ENCODE peak calls at places on chromosomes 2 and 18, in ten cellular contexts. Y is pancreas; Z is cardiac muscle cell; B is CD8-positive, alpha-beta memory T cell; E is colonic mucosa; K is H9; G is NT2/D1; M is mammary epithelial cell; C is ovary; V is mucosa of descending colon. D is an unnamed sample. For H3K4me1, the result is how much of the 10 kb centered on the place peaks cover.

GRCh38 chr2:36356199-36356989 is 816 bp downstream of the CRIM1 start:
- DNase-seq in Z (peak), G (no peak), B (peak), K (no peak), Y (peak), E (no peak), M (no peak), V (peak), C (peak), D (peak)

GRCh38 chr2:75256485-75256884 is 57.2 kb upstream of the TACR1 start:
- DNase-seq in B (no peak), E (no peak), K (no peak), Y (no peak), V (no peak), G (no peak), Z (no peak), M (no peak), C (no peak), D (no peak)

GRCh38 chr2:163565192-163565591 is 170.6 kb downstream of the FIGN start:
- DNase-seq in M (peak), K (no peak), E (no peak), B (no peak), V (no peak), Y (no peak), C (no peak), Z (no peak), G (no peak), D (no peak)

GRCh38 chr2:25824216-25824615 is 54.1 kb downstream of the ASXL2 start:
- DNase-seq in Y (no peak), M (no peak), C (no peak), K (no peak), G (no peak), E (no peak), V (no peak), B (no peak), Z (no peak), D (no peak)

GRCh38 chr2:154049561-154049960 is 177.8 kb downstream of the GALNT13 start:
- DNase-seq in Z (no peak), B (no peak), E (no peak), M (no peak), G (no peak), K (no peak), C (no peak), V (no peak), Y (no peak), D (no peak)

GRCh38 chr2:144518744-144519596 is 949 bp downstream of the ZEB2 start:
- DNase-seq in V (no peak), Z (no peak), K (no peak), G (no peak), C (no peak), E (no peak), Y (no peak), M (no peak), B (no peak), D (no peak)

GRCh38 chr2:12903272-12903671 is 186.5 kb downstream of the TRIB2 start:
- DNase-seq in Z (no peak), C (no peak), M (no peak), V (no peak), B (no peak), K (no peak), Y (no peak), E (no peak), G (no peak), D (no peak)

GRCh38 chr18:45664824-45665763 is 49.8 kb downstream of the SLC14A2 start:
- DNase-seq in Y (no peak), E (peak), V (no peak), Z (peak), G (peak), M (peak), B (peak), K (peak), C (peak), D (peak)

GRCh38 chr2:74333175-74333574 is 10.0 kb downstream of the SLC4A5 start:
- DNase-seq in Y (no peak), V (no peak), E (peak), M (peak), B (no peak), G (peak), K (peak), Z (peak), C (no peak), D (peak)

GRCh38 chr2:127279781-127280180 is 14.2 kb downstream of the ERCC3 start:
- DNase-seq in Y (no peak), Z (no peak), K (no peak), M (no peak), B (no peak), V (no peak), E (no peak), C (no peak), G (no peak), D (no peak)

GRCh38 chr2:19124135-19124534 is 234.3 kb downstream of the OSR1 start:
- DNase-seq in M (peak), K (no peak), Y (no peak), C (no peak), Z (no peak), E (no peak), B (no peak), V (no peak), G (no peak), D (no peak)

GRCh38 chr2:143900006-143900405 is 619.9 kb downstream of the ZEB2 start:
- DNase-seq in M (no peak), B (no peak), E (no peak), K (no peak), G (no peak), Z (no peak), V (no peak), C (no peak), Y (no peak), D (no peak)

DNA sequence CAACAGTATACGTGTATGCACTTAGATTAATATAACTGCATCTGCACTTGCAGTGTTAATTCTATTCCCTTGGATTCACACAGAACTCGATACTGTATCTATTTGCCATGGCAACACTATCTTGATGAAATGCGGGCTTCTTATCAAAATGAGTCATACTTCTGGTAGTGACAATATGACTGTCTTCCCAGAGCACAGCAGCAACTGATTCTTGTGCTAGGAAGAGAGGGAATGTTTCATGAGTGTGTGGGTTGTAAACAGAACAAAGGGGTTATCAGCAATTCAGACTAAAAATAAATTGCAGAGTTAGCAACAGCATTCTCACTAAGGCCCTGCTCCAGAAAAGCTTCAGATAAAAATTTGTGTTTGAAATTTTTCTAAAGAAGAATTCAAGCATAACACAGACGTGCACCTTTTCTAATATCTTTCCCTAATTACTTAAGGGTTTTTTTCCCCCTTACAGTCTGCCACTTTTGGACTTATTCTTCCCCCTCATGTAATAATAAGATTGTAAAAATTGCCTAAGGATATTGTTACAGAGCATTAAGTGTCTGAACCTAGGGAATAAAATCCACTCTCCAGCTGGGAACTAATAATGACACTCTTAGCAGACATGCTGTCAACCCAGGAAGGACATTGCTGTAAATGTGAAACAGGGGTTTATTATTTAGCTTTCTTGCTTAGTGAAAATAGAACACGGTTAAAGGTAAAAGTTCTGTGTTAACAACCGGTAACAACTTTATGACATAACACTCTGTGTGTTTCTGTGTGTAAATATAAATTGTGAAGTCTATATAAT is 100.0 kb upstream of the SLC38A11 start:
- DNase-seq in C (no peak), Y (no peak), Z (peak), E (no peak), K (no peak), B (no peak), M (no peak), V (no peak), G (no peak), D (no peak)
- H3K4me1 ChIP-seq in C (under half), Y (under half), Z (under half), E (under half), K (under half), B (under half), M (under half), V (under half), G (under half), D (under half)

DNA sequence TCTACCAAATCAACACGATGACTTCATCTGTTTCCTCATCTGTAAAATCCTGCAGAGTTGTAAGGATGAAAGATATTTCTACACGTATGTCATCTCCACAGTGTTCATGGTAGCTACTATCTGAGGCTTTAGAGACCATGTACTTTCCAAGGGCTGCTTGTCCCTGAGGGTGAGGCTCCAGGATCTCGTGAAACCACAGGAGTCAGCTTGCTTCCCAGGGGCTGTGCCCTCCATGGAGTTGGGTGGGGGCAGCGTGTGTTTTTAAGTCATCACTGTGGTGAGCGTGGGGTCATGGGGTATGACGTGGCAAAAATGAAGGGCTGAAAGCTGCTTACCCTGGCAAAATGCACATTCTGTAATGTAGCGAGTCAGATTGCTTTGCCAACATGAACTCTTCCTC is 81.6 kb downstream of the ASAP2 start:
- DNase-seq in Z (no peak), E (no peak), Y (no peak), B (no peak), V (no peak), G (no peak), K (no peak), M (peak), C (no peak), D (no peak)
- H3K4me1 ChIP-seq in Z (under half), E (under half), Y (under half), B (under half), V (under half), G (under half), K (under half), M (half or more), C (under half), D (under half)

GRCh38 chr2:45394842-45395241 is 216.2 kb downstream of the SRBD1 start:
- DNase-seq in G (no peak), V (no peak), K (no peak), Z (peak), M (no peak), B (no peak), Y (no peak), E (no peak), C (no peak), D (peak)
- H3K4me1 ChIP-seq in G (under half), V (under half), K (under half), Z (under half), M (under half), B (under half), Y (under half), E (under half), C (under half), D (under half)

GRCh38 chr2:183033951-183034350 is 4.3 kb downstream of the NCKAP1 start:
- DNase-seq in G (no peak), Z (no peak), M (no peak), Y (no peak), B (no peak), E (no peak), V (no peak), C (no peak), K (no peak), D (no peak)
- H3K4me1 ChIP-seq in G (under half), Z (under half), M (under half), Y (half or more), B (under half), E (under half), V (under half), C (under half), K (under half), D (under half)

DNA sequence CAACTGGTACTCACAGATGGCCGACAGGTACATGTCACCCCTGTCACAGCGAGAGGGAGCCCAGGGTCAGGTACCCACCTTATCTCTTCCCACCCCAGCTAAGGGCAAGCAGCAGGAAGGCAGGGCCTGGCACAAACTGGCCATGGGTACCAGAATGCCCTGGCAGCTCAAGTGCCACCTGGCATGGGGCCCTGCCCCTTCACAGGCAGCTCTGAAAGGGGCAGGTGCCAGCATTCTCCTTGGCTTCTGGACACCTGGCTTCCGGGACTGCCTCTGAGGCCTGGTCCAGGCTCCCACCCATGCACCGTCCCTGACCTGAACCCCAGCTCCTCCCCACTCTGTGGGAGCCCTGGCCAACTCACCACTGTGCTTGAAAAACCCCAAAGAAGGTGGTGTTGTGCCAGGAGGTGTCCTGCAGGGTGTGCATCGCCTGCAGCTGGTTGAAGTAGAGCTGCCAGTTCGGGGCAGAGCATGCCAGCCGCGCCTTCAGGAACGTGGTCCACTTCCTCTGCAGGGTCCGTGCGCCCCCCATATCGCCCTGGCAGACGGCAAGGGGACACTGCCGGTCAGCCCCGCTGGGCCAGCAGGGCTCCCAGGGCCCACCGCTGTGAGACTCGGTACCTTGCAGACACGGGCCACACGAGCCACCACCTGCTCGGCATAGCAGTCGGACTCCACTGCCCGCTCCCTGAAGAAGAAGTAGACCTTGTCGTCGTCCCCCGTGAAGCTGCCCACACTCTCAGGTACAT is 5.4 kb downstream of the SEMA4C start:
- DNase-seq in Y (no peak), K (no peak), V (no peak), C (no peak), B (no peak), Z (no peak), E (no peak), M (no peak), G (no peak), D (no peak)
- H3K4me1 ChIP-seq in Y (under half), K (under half), V (under half), C (under half), B (under half), Z (under half), E (under half), M (under half), G (under half), D (under half)

DNA sequence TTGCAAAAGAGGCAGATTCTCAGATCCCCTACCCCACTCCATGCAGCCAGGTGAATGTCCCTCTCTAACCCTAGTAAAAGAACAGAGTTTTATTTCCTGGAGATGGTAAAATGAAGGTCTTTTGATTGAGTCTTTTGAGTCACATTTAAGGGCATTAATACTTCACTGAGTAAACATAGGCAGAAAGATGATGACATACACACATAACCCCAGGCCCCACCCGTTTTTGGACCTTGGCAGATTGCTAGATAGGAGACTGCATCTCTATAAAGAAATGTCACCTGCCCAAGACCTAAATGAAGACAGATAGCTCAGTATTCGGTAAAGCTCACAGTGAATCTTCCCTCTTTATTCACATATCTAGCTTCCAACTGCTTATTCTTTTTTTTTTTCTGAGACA is 28.3 kb upstream of the PEX13 start:
- DNase-seq in Y (no peak), M (no peak), G (no peak), V (no peak), B (no peak), C (no peak), Z (no peak), K (no peak), E (peak), D (no peak)
- H3K4me1 ChIP-seq in Y (under half), M (under half), G (under half), V (under half), B (under half), C (under half), Z (under half), K (under half), E (under half), D (under half)

GRCh38 chr2:216156822-216157221 is 47.7 kb downstream of the XRCC5 start:
- DNase-seq in K (no peak), Y (no peak), C (peak), V (no peak), G (no peak), M (no peak), Z (no peak), B (no peak), E (no peak), D (no peak)
- H3K4me1 ChIP-seq in K (under half), Y (under half), C (under half), V (under half), G (under half), M (under half), Z (under half), B (under half), E (under half), D (under half)

GRCh38 chr2:109353806-109354745 is 225.1 kb downstream of the SH3RF3 start:
- DNase-seq in E (peak), K (peak), G (no peak), Y (no peak), V (no peak), B (no peak), M (no peak), C (no peak), Z (no peak), D (no peak)

GRCh38 chr2:109352066-109352897 is 223.3 kb downstream of the SH3RF3 start:
- DNase-seq in Z (no peak), Y (no peak), B (no peak), M (no peak), C (no peak), V (no peak), E (peak), G (no peak), K (no peak), D (no peak)

GRCh38 chr2:109351164-109351756 is 222.3 kb downstream of the SH3RF3 start:
- DNase-seq in G (no peak), E (no peak), K (no peak), Y (no peak), B (no peak), M (peak), Z (no peak), C (no peak), V (no peak), D (no peak)

GRCh38 chr2:109355192-109355843 is 226.3 kb downstream of the SH3RF3 start:
- DNase-seq in Y (no peak), K (peak), E (no peak), Z (no peak), B (no peak), M (no peak), V (no peak), C (no peak), G (no peak), D (no peak)

DNA sequence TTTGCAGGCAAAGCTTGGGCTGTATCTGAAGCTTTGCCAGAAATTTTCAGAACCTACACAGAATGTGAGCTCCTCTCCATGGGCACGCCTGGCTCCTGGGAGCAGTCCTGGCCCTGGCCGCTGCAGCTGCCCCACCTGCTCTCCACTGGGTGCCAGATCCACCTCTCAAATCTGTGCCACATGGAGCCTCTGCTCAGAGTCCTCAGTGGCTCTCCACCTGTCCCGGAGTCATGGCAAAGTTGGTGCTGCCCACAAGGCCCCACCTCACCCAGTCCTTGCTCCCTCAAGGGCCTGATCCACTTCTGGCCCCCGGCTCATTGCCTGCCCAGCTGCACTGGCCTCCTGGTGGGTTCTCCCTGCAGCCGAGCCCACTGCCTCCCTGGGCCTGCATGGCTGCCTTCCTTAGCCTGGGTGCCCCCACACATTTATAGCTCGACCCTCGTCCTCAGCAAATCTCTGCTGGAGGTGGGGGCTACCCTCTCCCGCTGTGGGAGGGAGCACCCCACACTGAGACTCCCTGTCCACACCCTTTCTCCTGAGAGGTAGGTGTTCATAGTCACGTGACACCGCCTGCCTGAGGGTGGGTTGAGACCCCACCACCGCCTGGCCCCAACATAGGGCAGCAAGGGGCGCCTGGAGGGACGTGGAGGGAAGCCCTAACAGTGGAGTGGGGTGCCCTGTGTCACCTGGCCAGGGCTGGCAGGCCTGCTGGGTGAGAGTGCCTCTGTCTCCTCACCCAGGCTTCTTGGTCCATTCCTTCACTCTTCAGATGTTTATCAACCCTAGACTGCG is 224.1 kb downstream of the SH3RF3 start:
- DNase-seq in Y (no peak), M (no peak), K (peak), E (peak), C (no peak), B (no peak), G (no peak), Z (no peak), V (no peak), D (no peak)
- H3K4me1 ChIP-seq in Y (under half), M (under half), K (under half), E (under half), C (under half), B (under half), G (under half), Z (under half), V (under half), D (under half)

D was measured in neural progenitor cell.